ENCODE peak calls at places on chromosomes 16 and 17, in four cellular contexts. M is HepG2, I is K562, O is GM12878. X is an unnamed sample.
A peak's percentile ranks its signal among the peaks of the same experiment; 100 is the strongest.

GRCh38 chr17:75250009-75250471 is 11.4 kb downstream of the GGA3 start:
- DNase-seq in M (no peak), I (no peak), O (peak; percentile 79), X (no peak)

GRCh38 chr17:57391076-57391825 is 134.9 kb downstream of the MSI2 start:
- DNase-seq in M (no peak), I (no peak), O (no peak), X (no peak)

GRCh38 chr16:81333356-81333755 is 18.6 kb downstream of the GAN start:
- DNase-seq in M (no peak), I (no peak), O (no peak), X (no peak)

GRCh38 chr16:177394-177822 is 928 bp downstream of the HBA1 start:
- DNase-seq in M (no peak), I (no peak), O (no peak), X (no peak)

GRCh38 chr17:19286751-19287341 is 49.7 kb downstream of the EPN2 start:
- DNase-seq in M (no peak), I (no peak), O (no peak), X (no peak)

GRCh38 chr17:228223-228615 is 46.8 kb upstream of the DOC2B start:
- DNase-seq in M (no peak), I (no peak), O (no peak), X (no peak)

GRCh38 chr17:50498021-50498874 is 10.0 kb upstream of the MYCBPAP start:
- DNase-seq in M (no peak), I (no peak), O (no peak), X (no peak)

GRCh38 chr16:2712063-2712441 is 8.0 kb downstream of the PRSS27 start:
- DNase-seq in M (no peak), I (no peak), O (no peak), X (no peak)

GRCh38 chr17:38958756-38959155 is 8.4 kb downstream of the FBXO47 start:
- DNase-seq in M (no peak), I (no peak), O (no peak), X (no peak)

GRCh38 chr16:3223913-3224515 is 10.9 kb downstream of the ZNF200 start:
- DNase-seq in M (no peak), I (no peak), O (no peak), X (no peak)

GRCh38 chr16:79317026-79317425 is 283.5 kb downstream of the MAF start:
- DNase-seq in M (no peak), I (no peak), O (no peak), X (no peak)

GRCh38 chr16:88768041-88768876 is 16.8 kb downstream of the PIEZO1 start:
- DNase-seq in M (no peak), I (peak; percentile 68), O (no peak), X (no peak)
- TF ChIP-seq CREM in M (no peak), I (no peak), O (no peak), X (no peak)

DNA sequence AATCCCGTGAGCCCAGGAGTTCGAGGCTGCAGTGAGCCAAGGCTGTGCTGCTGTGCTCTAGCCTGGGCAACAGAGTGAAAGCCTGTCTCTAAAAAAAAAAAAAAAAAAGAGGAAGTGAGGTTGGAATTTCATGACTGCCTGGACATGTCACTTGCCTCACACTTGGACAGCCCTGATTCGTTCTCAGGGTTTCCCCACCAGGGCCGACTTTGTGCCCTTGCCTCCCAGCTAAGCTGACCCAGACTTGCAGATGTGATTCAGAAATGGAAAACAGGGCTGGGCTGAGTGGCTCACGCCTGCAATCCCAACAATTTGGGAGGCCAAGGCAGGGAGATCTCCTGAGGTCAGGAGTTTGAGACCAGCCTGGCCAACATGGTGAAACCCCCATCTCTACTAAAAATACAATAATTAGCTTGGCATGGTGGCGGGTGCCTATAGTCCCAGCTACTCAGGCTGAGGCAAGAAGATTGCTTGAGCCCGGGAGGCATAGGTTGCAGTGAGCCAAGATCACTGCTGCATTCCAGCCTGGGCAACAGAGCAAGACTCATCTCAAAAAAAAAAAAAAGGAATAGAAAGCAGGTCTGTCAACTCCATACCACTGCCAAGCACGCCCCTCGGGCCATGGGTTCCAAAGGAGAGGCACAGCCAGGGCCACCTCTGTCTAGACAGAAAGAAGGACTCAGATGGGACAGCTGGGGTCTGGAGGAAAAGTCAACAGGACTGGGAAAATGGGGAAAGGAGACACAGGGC is 46.9 kb downstream of the SOCS1 start:
- DNase-seq in M (no peak), I (no peak), O (peak; percentile 51), X (no peak)
- TF ChIP-seq CREM in M (no peak), I (no peak), O (no peak), X (no peak)

GRCh38 chr17:29121442-29121841 is 58.8 kb downstream of the MYO18A start:
- DNase-seq in M (no peak), I (no peak), O (no peak), X (no peak)

GRCh38 chr17:29123111-29123510 is 57.1 kb downstream of the MYO18A start:
- DNase-seq in M (no peak), I (no peak), O (no peak), X (no peak)

GRCh38 chr17:29119265-29119664 is 60.9 kb downstream of the MYO18A start:
- DNase-seq in M (no peak), I (no peak), O (no peak), X (no peak)

GRCh38 chr17:29117440-29117753 is 62.8 kb downstream of the MYO18A start:
- DNase-seq in M (no peak), I (no peak), O (no peak), X (no peak)

DNA sequence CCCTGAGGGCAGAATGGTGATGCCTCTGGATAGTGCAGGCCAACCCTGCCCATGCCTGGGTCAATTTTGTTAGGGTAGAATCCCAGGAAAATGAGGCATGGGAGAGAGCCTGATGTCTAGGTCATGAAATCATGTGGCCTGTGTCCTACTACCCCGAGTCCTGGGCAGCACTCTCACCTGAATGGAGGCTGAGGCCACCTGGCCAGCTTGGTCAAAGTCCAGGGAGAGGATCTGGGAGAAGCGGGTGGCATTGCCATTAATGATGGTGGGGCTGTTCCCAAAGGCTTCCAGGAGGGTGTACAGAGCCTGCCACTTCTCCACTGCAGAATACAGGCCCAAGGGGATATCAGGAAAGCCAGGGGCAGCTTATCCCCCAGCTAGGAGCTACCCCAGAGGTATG is 59.8 kb downstream of the MYO18A start:
- DNase-seq in M (no peak), I (no peak), O (no peak), X (no peak)
- TF ChIP-seq CREM in M (no peak), I (no peak), O (no peak), X (no peak)

DNA sequence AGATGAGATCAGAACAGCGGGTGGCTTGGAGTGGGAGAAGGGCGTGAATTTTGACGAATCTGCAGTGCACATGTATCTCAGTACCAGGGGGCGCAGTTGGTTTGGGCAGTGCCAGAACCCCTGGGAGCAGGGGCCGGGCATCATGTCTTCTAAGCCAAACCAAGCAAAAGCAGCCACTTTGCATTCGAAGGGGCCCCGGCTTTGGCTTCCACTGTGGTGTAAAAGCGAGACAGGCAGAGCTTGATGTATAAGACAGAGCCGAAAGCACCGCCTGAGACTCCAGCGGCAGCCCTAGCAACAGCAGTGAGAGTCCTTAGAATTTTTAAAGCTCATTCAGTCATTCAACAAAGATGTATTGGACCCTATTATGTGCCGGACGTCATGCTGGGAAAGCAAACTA is 3.8 kb upstream of the XYLT1 start:
- DNase-seq in M (no peak), I (no peak), O (no peak), X (no peak)
- TF ChIP-seq CREM in M (no peak), I (no peak), O (no peak), X (no peak)

GRCh38 chr17:41667280-41668008 is 21.2 kb upstream of the EIF1 start:
- DNase-seq in M (no peak), I (no peak), O (no peak), X (no peak)
- TF ChIP-seq CREM in M (no peak), I (no peak), O (no peak), X (no peak)

GRCh38 chr17:71304498-71305158 is 816.2 kb upstream of the SOX9 start:
- DNase-seq in M (no peak), I (no peak), O (no peak), X (peak; percentile 37)
- TF ChIP-seq CREM in M (no peak), I (no peak), O (no peak), X (no peak)

GRCh38 chr17:15216481-15216880 is 48.6 kb downstream of the PMP22 start:
- DNase-seq in M (no peak), I (no peak), O (no peak), X (no peak)

GRCh38 chr17:15210247-15210646 is 54.9 kb downstream of the PMP22 start:
- DNase-seq in M (no peak), I (no peak), O (no peak), X (no peak)

DNA sequence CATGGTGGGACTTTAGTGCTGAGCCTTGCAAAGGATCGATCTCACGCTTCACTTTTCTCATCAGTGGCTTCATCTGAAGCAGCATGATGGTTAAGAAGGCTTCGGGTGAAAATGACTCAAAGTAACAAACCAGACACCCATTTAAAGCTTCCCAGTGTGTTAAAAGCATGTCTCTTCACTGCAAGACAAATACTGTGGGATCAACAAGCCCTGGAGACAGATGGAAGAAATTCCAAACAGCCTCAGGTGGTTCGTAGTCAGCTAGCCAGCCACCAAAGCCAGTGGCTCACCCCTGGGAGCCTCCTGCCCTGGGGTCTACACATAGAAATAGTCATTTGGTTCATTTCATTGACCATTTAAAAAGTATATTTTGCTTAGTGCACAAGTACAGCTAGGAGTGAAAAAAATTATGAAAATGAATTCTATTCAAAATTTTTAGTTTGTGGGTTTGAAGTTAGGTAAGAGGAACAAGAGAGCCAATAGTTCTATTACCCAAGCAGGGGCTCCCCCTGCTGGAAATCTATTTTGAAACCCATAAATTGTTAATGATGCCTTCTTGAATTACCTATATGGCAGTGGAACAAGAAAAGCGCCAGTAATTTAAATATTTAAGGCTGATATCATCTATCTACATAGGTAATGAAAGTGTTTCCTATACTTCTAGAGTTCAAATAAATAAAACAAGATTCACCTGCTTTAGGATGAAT is 51.6 kb downstream of the PMP22 start:
- DNase-seq in M (no peak), I (peak; percentile 30), O (no peak), X (no peak)
- TF ChIP-seq CREM in M (no peak), I (no peak), O (no peak), X (no peak)